ENCODE peak calls at places on chromosomes 16 and 17, in four cellular contexts. E, T, D and Z are unnamed samples.

GRCh38 chr16:86355114-86355513 is 155.2 kb upstream of the FOXF1 start:
- DNase-seq in T (no peak), E (no peak), D (no peak), Z (no peak)

GRCh38 chr17:1196946-1197345 is 17.2 kb upstream of the ABR start:
- DNase-seq in T (no peak), E (no peak), D (no peak), Z (no peak)

GRCh38 chr16:22369221-22369811 is 5.1 kb downstream of the CDR2 start:
- DNase-seq in E (no peak), D (no peak), T (no peak), Z (no peak)

GRCh38 chr17:5509482-5509881 is 23.1 kb downstream of the MIS12 start:
- DNase-seq in D (no peak), E (no peak), T (no peak), Z (no peak)

GRCh38 chr17:17994271-17994670 is 21.6 kb downstream of the DRC3 start:
- DNase-seq in T (no peak), E (peak), D (no peak), Z (no peak)

GRCh38 chr17:75676461-75676860 is 9.3 kb downstream of the SAP30BP start:
- DNase-seq in D (no peak), T (no peak), E (no peak), Z (no peak)

GRCh38 chr17:15237106-15237425 is 28.1 kb downstream of the PMP22 start:
- DNase-seq in E (no peak), D (no peak), T (no peak), Z (no peak)

GRCh38 chr16:85004587-85005205 is 6.6 kb downstream of the ZDHHC7 start:
- DNase-seq in T (no peak), E (peak), D (no peak), Z (no peak)

GRCh38 chr17:50271173-50271750 is 3.0 kb upstream of the TMEM92 start:
- DNase-seq in T (no peak), D (no peak), E (no peak), Z (no peak)

GRCh38 chr17:82214012-82214628 is 1.5 kb upstream of the CCDC57 start:
- DNase-seq in T (no peak), D (no peak), E (no peak), Z (no peak)

GRCh38 chr17:77298811-77299210 is 158.0 kb downstream of the SEC14L1 start:
- DNase-seq in T (no peak), E (no peak), D (no peak), Z (no peak)

GRCh38 chr17:82926716-82927115 is 86.9 kb upstream of the ZNF750 start:
- DNase-seq in T (no peak), D (no peak), E (no peak), Z (peak)

GRCh38 chr16:87658564-87659225 is 56.4 kb downstream of the JPH3 start:
- DNase-seq in T (no peak), D (no peak), E (no peak), Z (no peak)

GRCh38 chr16:27235055-27235937 is 32.0 kb downstream of the KDM8 start:
- DNase-seq in T (peak), D (peak), E (peak), Z (peak)

GRCh38 chr17:77501101-77501566 is 360.4 kb downstream of the SEC14L1 start:
- DNase-seq in E (no peak), D (no peak), T (no peak), Z (no peak)

GRCh38 chr17:17849863-17850373 is 13.1 kb upstream of the SREBF1 start:
- DNase-seq in T (peak), D (no peak), E (peak), Z (no peak)

GRCh38 chr16:30429418-30429677 is 482 bp downstream of the DCTPP1 start:
- DNase-seq in T (no peak), D (no peak), E (no peak), Z (no peak)

GRCh38 chr17:4789701-4789950 is 862 bp downstream of the GLTPD2 start:
- DNase-seq in T (no peak), E (no peak), D (no peak), Z (no peak)

GRCh38 chr16:85428168-85428898 is 184.8 kb upstream of the GSE1 start:
- DNase-seq in D (no peak), E (peak), T (no peak), Z (peak)

GRCh38 chr17:41067281-41067680 is 1.6 kb upstream of the KRTAP2-4 start:
- DNase-seq in E (no peak), T (no peak), D (no peak), Z (no peak)

GRCh38 chr17:14301761-14302401 is 1.0 kb downstream of the HS3ST3B1 start:
- DNase-seq in T (no peak), D (no peak), E (peak), Z (peak)

GRCh38 chr17:61393904-61394629 is 5.6 kb upstream of the TBX2 start:
- DNase-seq in D (no peak), E (no peak), T (no peak), Z (no peak)

GRCh38 chr17:39677581-39678339 is 9.5 kb downstream of the PNMT start:
- DNase-seq in D (no peak), T (no peak), E (no peak), Z (peak)

GRCh38 chr17:82449883-82450356 is 632 bp downstream of the CYBC1 start:
- DNase-seq in T (no peak), E (no peak), D (no peak), Z (no peak)

GRCh38 chr16:28879841-28880588 is 1.7 kb downstream of the ATP2A1 start:
- DNase-seq in T (peak), D (peak), E (peak), Z (peak)

GRCh38 chr16:87956169-87956770 is 5.0 kb downstream of the BANP start:
- DNase-seq in E (no peak), T (no peak), D (no peak), Z (no peak)

GRCh38 chr17:50148226-50149098 is 2.0 kb downstream of the PPP1R9B start:
- DNase-seq in T (peak), D (no peak), E (peak), Z (peak)

GRCh38 chr17:67113481-67113880 is 69.1 kb downstream of the CACNG1 start:
- DNase-seq in D (no peak), E (no peak), T (no peak), Z (no peak)

DNA sequence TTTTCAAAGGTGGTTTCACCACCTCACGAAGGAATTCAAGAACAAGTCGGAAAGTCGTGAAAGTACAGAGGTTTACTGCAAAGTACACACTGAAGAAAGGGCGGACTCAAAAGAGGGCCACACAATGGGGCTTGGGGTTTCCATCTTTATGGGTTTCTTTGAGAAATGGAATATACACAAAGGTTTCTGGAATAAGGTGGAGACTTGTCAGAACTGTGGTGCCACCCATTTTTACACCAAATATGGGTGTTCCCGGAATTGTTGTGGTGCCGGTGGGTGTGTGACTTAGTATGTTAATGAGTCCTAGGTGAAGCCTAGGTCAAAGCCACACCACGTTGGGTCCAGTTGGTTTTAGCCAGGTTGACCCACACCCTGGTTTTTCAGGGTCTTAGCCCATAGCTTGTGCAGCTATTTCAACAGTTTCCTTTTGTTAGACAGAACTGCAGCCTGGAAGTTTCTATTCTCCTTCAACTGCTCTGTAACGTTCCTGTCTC is 567 bp upstream of the GCSH start:
- DNase-seq in T (no peak), D (no peak), E (no peak), Z (no peak)
- TF ChIP-seq POLR2A in T (no peak), D (no peak), E (no peak), Z (no peak)

DNA sequence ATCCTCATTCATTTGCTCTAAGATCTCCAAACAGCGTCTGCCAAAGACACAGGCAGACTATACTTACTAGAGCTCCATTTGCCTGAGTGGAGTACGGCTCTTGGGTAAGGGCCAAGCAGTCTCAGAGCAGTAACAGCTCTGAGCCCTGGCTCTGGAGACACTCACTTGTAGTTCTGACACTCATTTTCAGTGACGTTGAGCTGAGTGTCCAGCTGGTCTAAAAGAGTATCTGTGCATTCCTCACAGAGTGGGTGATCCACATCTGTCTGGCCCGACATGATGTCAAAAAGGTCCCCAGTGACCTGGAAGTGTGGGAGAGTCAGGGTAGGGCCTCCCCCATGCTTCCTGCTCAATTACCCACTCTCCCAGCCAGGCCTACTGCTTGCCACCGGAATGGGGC is 5.7 kb downstream of the BECN1 start:
- DNase-seq in D (no peak), E (no peak), T (no peak), Z (no peak)
- H3K4me3 ChIP-seq in D (no peak), E (no peak), T (no peak), Z (no peak)

DNA sequence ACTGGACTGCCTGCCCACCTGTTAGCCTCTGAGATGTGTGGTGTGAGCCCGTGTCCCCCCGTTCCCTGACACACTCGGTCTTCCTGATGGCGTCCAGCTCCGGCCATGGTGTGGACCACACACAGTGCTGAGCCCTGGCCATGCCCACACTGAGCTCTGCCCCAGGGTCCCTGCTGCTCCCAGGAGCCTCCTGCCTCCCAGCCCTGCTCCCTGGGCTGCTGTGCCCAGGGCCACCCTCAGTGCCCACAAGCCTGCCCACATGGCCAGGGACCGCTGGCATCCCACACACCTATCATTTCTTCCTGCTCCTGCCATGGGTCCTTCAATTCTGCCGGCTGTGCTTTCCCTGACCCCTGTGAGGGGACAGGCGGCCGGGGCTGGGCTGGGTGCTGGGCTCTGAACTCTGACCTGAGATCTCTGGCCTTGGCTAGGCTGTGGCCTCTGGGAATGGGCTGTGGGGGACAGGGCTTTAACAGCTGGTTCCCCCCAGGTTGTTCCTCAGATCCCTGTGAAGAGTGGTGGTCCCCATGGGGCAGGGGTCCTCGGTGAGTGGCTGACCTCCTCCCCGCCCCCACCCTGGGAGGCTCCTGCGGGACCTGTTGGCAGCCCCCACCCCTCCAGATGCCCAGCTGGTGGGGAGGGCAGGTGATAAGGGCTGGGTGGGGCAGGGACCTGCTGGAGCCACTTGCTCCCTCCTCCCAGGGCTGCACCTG is 4.0 kb downstream of the CEMP1 start:
- DNase-seq in T (no peak), E (no peak), D (no peak), Z (no peak)
- TF ChIP-seq POLR2A in T (no peak), E (no peak), D (no peak), Z (no peak)

GRCh38 chr17:21199311-21199710 is 14.7 kb downstream of the TMEM11 start:
- DNase-seq in T (no peak), D (no peak), E (no peak), Z (no peak)

GRCh38 chr17:21198411-21198810 is 15.6 kb downstream of the TMEM11 start:
- DNase-seq in D (no peak), T (no peak), E (no peak), Z (no peak)

GRCh38 chr17:21201302-21201602 is 12.7 kb downstream of the TMEM11 start:
- DNase-seq in E (no peak), T (no peak), D (no peak), Z (no peak)

GRCh38 chr17:21200590-21201301 is 13.2 kb downstream of the TMEM11 start:
- DNase-seq in E (no peak), T (no peak), D (no peak), Z (no peak)

DNA sequence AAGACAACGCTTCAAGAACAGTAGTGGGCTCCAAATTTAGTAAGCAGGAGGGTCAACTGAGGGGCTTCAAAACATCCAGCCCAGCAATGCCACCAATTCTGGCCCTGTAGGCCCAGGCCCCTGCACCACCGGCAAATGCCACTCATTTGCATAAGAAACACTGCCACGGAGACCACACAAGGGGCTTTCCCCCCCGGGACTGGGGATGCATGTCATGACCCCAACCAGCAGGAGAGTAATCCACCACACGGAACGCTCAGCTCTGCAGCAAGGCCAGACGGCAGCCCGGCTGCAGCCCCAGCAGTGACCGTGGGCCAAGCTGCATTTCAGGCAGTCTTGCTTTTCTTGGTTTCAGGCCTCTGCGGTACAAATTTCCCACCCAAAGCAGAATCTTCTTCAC is 14.1 kb downstream of the TMEM11 start:
- DNase-seq in D (no peak), T (no peak), E (no peak), Z (no peak)
- H3K4me3 ChIP-seq in D (no peak), T (no peak), E (no peak), Z (no peak)

DNA sequence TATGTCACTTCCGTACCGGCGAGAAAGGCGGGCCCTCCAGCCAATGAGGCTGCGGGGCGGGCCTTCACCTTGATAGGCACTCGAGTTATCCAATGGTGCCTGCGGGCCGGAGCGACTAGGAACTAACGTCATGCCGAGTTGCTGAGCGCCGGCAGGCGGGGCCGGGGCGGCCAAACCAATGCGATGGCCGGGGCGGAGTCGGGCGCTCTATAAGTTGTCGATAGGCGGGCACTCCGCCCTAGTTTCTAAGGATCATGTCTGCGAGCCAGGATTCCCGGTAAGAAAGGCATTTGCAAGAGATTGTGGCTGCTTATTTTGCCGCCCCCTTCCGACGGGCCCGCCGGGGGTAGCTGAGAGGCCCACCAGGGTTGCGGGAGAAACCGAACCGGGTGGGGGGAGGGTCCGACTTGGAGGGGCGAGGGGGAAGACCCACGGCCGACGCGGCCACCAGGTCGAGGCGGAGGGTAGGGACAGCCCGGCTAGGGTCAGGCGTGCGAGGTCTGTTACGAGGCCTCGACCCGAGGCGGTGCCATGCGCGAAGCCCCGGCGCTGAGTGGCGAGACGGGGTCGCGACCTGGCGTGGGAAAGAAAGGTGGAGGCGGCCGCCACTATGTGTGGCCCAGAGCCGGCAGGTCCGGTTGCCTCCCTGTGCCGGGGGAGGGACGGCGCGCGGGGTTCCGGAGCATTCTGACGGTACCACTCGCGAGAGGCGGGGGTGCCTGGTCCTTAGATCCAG is 6.7 kb upstream of the CD68 start:
- DNase-seq in D (peak), E (peak), T (peak), Z (peak)
- TF ChIP-seq POLR2A in D (peak), E (no peak), T (peak), Z (peak)

DNA sequence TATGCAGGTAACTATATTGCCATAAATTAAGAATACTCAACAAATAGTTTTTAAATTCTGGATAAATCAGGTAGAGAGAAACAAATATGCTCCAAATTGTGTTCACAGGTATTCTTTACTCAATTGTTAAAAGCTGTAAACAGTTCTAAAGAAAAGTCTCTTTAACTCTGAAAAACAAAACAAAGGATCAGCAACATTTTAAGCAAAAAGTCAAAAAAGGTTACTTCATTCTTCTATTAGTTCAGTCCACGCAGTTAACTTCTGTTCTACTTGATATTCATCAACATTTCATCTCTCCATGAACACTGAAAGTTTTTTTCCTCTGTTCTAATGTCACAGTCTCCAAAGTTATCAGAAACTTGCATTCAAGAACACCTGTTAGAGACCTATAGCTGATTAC is 47.9 kb downstream of the SCPEP1 start:
- DNase-seq in T (no peak), E (no peak), D (no peak), Z (no peak)
- H3K4me3 ChIP-seq in T (no peak), E (no peak), D (no peak), Z (no peak)

DNA sequence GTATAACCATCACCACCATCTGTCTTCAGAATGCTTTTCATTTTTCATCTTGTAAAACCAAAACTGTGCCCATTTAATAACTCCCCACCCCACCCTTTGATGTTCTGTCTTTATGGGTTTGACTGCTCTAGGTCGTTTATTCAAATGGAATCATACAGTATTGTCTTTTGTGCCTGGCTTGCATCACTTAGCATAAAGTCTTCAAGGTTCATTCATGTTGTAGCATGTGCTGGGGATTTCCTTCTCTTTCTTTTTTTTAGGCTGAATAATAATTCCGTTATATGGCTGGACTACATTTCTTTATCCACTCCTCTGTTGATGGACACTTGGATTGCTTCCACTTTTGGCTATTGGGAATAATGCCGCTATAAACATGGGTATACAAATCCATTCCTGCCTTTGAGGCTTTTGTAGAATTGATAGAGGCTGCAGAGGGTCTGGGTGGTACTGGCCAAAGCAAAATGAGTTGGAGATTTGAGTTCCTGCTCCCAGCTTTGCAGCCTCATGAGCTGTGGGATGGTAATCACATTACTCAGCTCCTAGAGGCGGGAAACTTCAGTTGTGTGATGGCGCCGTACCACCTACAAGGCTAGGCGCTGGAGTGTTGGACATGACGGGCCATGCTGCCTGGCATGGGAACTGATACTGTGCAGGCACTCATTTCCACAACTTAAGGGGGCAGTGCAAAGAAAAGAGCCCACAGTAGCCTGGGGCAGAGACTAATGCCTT is 64.8 kb downstream of the CLEC16A start:
- DNase-seq in T (no peak), D (no peak), E (no peak), Z (no peak)
- TF ChIP-seq POLR2A in T (no peak), D (no peak), E (no peak), Z (no peak)

GRCh38 chr16:77434022-77434364 is 841 bp downstream of the ADAMTS18 start:
- DNase-seq in D (no peak), T (no peak), E (no peak), Z (no peak)
- H3K4me3 ChIP-seq in D (no peak), T (no peak), E (no peak), Z (no peak)